ENCODE peak calls at places on chromosomes 12 and 14, in eight cellular contexts. One of them, this sample, is unnamed.

GRCh38 chr12:123845881-123846280 is 83.8 kb downstream of the DNAH10 start:
- DNase-seq in posterior cingulate gyrus: no peak
- DNase-seq in NCI-H460: no peak
- DNase-seq in AG10803: no peak
- DNase-seq in A549: no peak
- DNase-seq in NCI-H2081: no peak
- DNase-seq in stimulated activated CD8-positive, alpha-beta memory T cell treated with anti-CD3 and anti-CD28 coated beads, Interleukin-15, amount 100 ng/mL, for 1 hour: no peak
- DNase-seq in Ammon's horn: no peak
- DNase-seq in this sample: no peak

GRCh38 chr12:121217066-121217465 is 7.1 kb downstream of the P2RX4 start:
- DNase-seq in posterior cingulate gyrus: no peak
- DNase-seq in NCI-H460: no peak
- DNase-seq in AG10803: no peak
- DNase-seq in A549: peak; percentile 32
- DNase-seq in NCI-H2081: no peak
- DNase-seq in stimulated activated CD8-positive, alpha-beta memory T cell treated with anti-CD3 and anti-CD28 coated beads, Interleukin-15, amount 100 ng/mL, for 1 hour: no peak
- DNase-seq in Ammon's horn: no peak
- DNase-seq in this sample: peak; percentile 45

GRCh38 chr12:77064891-77065360 is 443 bp downstream of the E2F7 start:
- DNase-seq in posterior cingulate gyrus: no peak
- DNase-seq in NCI-H460: no peak
- DNase-seq in AG10803: no peak
- DNase-seq in A549: no peak
- DNase-seq in NCI-H2081: no peak
- DNase-seq in stimulated activated CD8-positive, alpha-beta memory T cell treated with anti-CD3 and anti-CD28 coated beads, Interleukin-15, amount 100 ng/mL, for 1 hour: no peak
- DNase-seq in Ammon's horn: no peak
- DNase-seq in this sample: peak; percentile 54

GRCh38 chr12:94768398-94769039 is 118.2 kb upstream of the TMCC3 start:
- DNase-seq in posterior cingulate gyrus: no peak
- DNase-seq in NCI-H460: no peak
- DNase-seq in AG10803: no peak
- DNase-seq in A549: no peak
- DNase-seq in NCI-H2081: no peak
- DNase-seq in stimulated activated CD8-positive, alpha-beta memory T cell treated with anti-CD3 and anti-CD28 coated beads, Interleukin-15, amount 100 ng/mL, for 1 hour: no peak
- DNase-seq in Ammon's horn: no peak
- DNase-seq in this sample: no peak

GRCh38 chr14:89624500-89625156 is 207.6 kb upstream of the FOXN3 start:
- DNase-seq in posterior cingulate gyrus: no peak
- DNase-seq in NCI-H460: no peak
- DNase-seq in AG10803: no peak
- DNase-seq in A549: no peak
- DNase-seq in NCI-H2081: no peak
- DNase-seq in stimulated activated CD8-positive, alpha-beta memory T cell treated with anti-CD3 and anti-CD28 coated beads, Interleukin-15, amount 100 ng/mL, for 1 hour: no peak
- DNase-seq in Ammon's horn: no peak
- DNase-seq in this sample: no peak

GRCh38 chr12:116247377-116247776 is 30.1 kb downstream of the MED13L start:
- DNase-seq in posterior cingulate gyrus: no peak
- DNase-seq in NCI-H460: no peak
- DNase-seq in AG10803: no peak
- DNase-seq in A549: no peak
- DNase-seq in NCI-H2081: no peak
- DNase-seq in stimulated activated CD8-positive, alpha-beta memory T cell treated with anti-CD3 and anti-CD28 coated beads, Interleukin-15, amount 100 ng/mL, for 1 hour: no peak
- DNase-seq in Ammon's horn: no peak
- DNase-seq in this sample: no peak

GRCh38 chr12:66901136-66901932 is 222.5 kb upstream of the GRIP1 start:
- DNase-seq in posterior cingulate gyrus: no peak
- DNase-seq in NCI-H460: no peak
- DNase-seq in AG10803: no peak
- DNase-seq in A549: no peak
- DNase-seq in NCI-H2081: no peak
- DNase-seq in stimulated activated CD8-positive, alpha-beta memory T cell treated with anti-CD3 and anti-CD28 coated beads, Interleukin-15, amount 100 ng/mL, for 1 hour: no peak
- DNase-seq in Ammon's horn: peak; percentile 9
- DNase-seq in this sample: no peak

GRCh38 chr14:24483604-24484252 is 24.3 kb downstream of the CMA1 start:
- DNase-seq in posterior cingulate gyrus: no peak
- DNase-seq in NCI-H460: no peak
- DNase-seq in AG10803: no peak
- DNase-seq in A549: no peak
- DNase-seq in NCI-H2081: no peak
- DNase-seq in stimulated activated CD8-positive, alpha-beta memory T cell treated with anti-CD3 and anti-CD28 coated beads, Interleukin-15, amount 100 ng/mL, for 1 hour: no peak
- DNase-seq in Ammon's horn: no peak
- DNase-seq in this sample: no peak

GRCh38 chr12:8065991-8066594 is at the start of gene C3AR1:
- DNase-seq in posterior cingulate gyrus: no peak
- DNase-seq in NCI-H460: no peak
- DNase-seq in AG10803: peak; percentile 53
- DNase-seq in A549: no peak
- DNase-seq in NCI-H2081: no peak
- DNase-seq in stimulated activated CD8-positive, alpha-beta memory T cell treated with anti-CD3 and anti-CD28 coated beads, Interleukin-15, amount 100 ng/mL, for 1 hour: no peak
- DNase-seq in Ammon's horn: peak; percentile 43
- DNase-seq in this sample: peak; percentile 80

GRCh38 chr14:70709726-70710382 is 68.1 kb downstream of the TTC9 start:
- DNase-seq in posterior cingulate gyrus: no peak
- DNase-seq in NCI-H460: no peak
- DNase-seq in AG10803: no peak
- DNase-seq in A549: no peak
- DNase-seq in NCI-H2081: peak; percentile 98
- DNase-seq in stimulated activated CD8-positive, alpha-beta memory T cell treated with anti-CD3 and anti-CD28 coated beads, Interleukin-15, amount 100 ng/mL, for 1 hour: no peak
- DNase-seq in Ammon's horn: no peak
- DNase-seq in this sample: no peak

This sample was measured in ACHN.